ENCODE peak calls at places on chromosomes 4 and X, in four cellular contexts. S is BJ, A is kidney epithelial cell, F is SK-N-SH. Y is an unnamed sample. For H3K36me3, the result is how much of the 10 kb centered on the place peaks cover.

GRCh38 chr4:112253382-112254000 is 21.9 kb downstream of the AP1AR start:
- DNase-seq in S (no peak), A (no peak), F (no peak), Y (no peak)

GRCh38 chr4:150056569-150056968 is 21.7 kb upstream of the DCLK2 start:
- DNase-seq in S (no peak), A (no peak), F (no peak), Y (no peak)

GRCh38 chr4:26611879-26612278 is 28.0 kb downstream of the TBC1D19 start:
- DNase-seq in S (no peak), A (no peak), F (no peak), Y (no peak)

GRCh38 chr4:95296052-95296451 is 252.7 kb downstream of the UNC5C start:
- DNase-seq in S (no peak), A (no peak), F (no peak), Y (no peak)

GRCh38 chr4:147479817-147480216 is 1.1 kb upstream of the EDNRA start:
- DNase-seq in S (no peak), A (no peak), F (no peak), Y (no peak)

GRCh38 chr4:151238477-151238876 is 38.5 kb upstream of the PRSS48 start:
- DNase-seq in S (no peak), A (no peak), F (no peak), Y (no peak)

GRCh38 chrX:153926863-153927685 is 1.0 kb upstream of the ARHGAP4 start:
- DNase-seq in S (no peak), A (no peak), F (peak), Y (peak)

GRCh38 chr4:26766142-26766541 is 94.5 kb upstream of the STIM2 start:
- DNase-seq in S (no peak), A (no peak), F (no peak), Y (no peak)

GRCh38 chr4:10006236-10006603 is 15.1 kb downstream of the SLC2A9 start:
- DNase-seq in S (peak), A (peak), F (no peak), Y (no peak)

GRCh38 chr4:173252024-173252935 is 81.9 kb downstream of the HMGB2 start:
- DNase-seq in S (peak), A (peak), F (no peak), Y (no peak)

GRCh38 chrX:82816572-82816971 is 691.5 kb upstream of the POU3F4 start:
- DNase-seq in S (no peak), A (no peak), F (no peak), Y (no peak)

GRCh38 chrX:130994671-130995070 is 63.5 kb upstream of the ARHGAP36 start:
- DNase-seq in S (no peak), A (no peak), F (peak), Y (no peak)

GRCh38 chr4:56183344-56183959 is 203.8 kb downstream of the AASDH start:
- DNase-seq in S (no peak), A (no peak), F (no peak), Y (no peak)

GRCh38 chr4:137065306-137065705 is 467.0 kb downstream of the PCDH18 start:
- DNase-seq in S (no peak), A (peak), F (no peak), Y (no peak)

GRCh38 chr4:26441110-26441509 is 49.2 kb downstream of the CCKAR start:
- DNase-seq in S (no peak), A (peak), F (no peak), Y (no peak)

GRCh38 chrX:107678957-107679740 is 50.8 kb downstream of the PRPS1 start:
- DNase-seq in S (no peak), A (no peak), F (no peak), Y (peak)

GRCh38 chr4:71151054-71151453 is 157.6 kb downstream of the DCK start:
- DNase-seq in S (no peak), A (no peak), F (no peak), Y (no peak)

GRCh38 chr4:26780524-26780923 is 80.1 kb upstream of the STIM2 start:
- DNase-seq in S (no peak), A (no peak), F (no peak), Y (no peak)

GRCh38 chr4:186557486-186557885 is 2.1 kb upstream of the MTNR1A start:
- DNase-seq in S (peak), A (no peak), F (no peak), Y (no peak)

GRCh38 chr4:124177647-124178425 is 534.7 kb downstream of the ANKRD50 start:
- DNase-seq in S (no peak), A (peak), F (no peak), Y (no peak)

GRCh38 chr4:25144870-25145481 is 15.3 kb downstream of the SEPSECS start:
- DNase-seq in S (no peak), A (no peak), F (peak), Y (no peak)

GRCh38 chr4:102543030-102543505 is 41.9 kb downstream of the NFKB1 start:
- DNase-seq in S (no peak), A (no peak), F (no peak), Y (no peak)

GRCh38 chr4:13642163-13642562 is 14.6 kb upstream of the BOD1L1 start:
- DNase-seq in S (no peak), A (no peak), F (no peak), Y (no peak)

GRCh38 chrX:153667931-153668396 is 5.6 kb downstream of the PNCK start:
- DNase-seq in S (peak), A (peak), F (peak), Y (peak)

GRCh38 chrX:73944582-73944947 is 359.4 kb upstream of the ZCCHC13 start:
- DNase-seq in S (no peak), A (no peak), F (no peak), Y (no peak)

GRCh38 chr4:128979934-128980333 is 113.4 kb downstream of the SCLT1 start:
- DNase-seq in S (peak), A (peak), F (peak), Y (no peak)

GRCh38 chrX:86023806-86024205 is 23.6 kb downstream of the CHM start:
- DNase-seq in S (no peak), A (no peak), F (no peak), Y (no peak)

GRCh38 chr4:27048350-27049100 is 187.9 kb downstream of the STIM2 start:
- DNase-seq in S (no peak), A (no peak), F (peak), Y (no peak)

GRCh38 chr4:72365981-72366380 is 203.0 kb downstream of the ADAMTS3 start:
- DNase-seq in S (no peak), A (no peak), F (no peak), Y (no peak)
- H3K4me3 ChIP-seq in S (no peak), A (no peak), F (no peak), Y (no peak)

GRCh38 chr4:1975391-1975801 is 33.4 kb downstream of the NELFA start:
- DNase-seq in S (no peak), A (no peak), F (no peak), Y (peak)
- H3K36me3 ChIP-seq in S (under half), A (under half), F (under half), Y (under half)

GRCh38 chrX:57596109-57596870 is 4.5 kb downstream of the ZXDB start:
- DNase-seq in S (no peak), A (no peak), F (peak), Y (no peak)
- H3K4me3 ChIP-seq in S (no peak), A (no peak), F (peak), Y (no peak)

GRCh38 chr4:1745165-1745564 is 23.8 kb downstream of the TACC3 start:
- DNase-seq in S (no peak), A (no peak), F (no peak), Y (no peak)

GRCh38 chr4:1745697-1746096 is 24.4 kb downstream of the TACC3 start:
- DNase-seq in S (no peak), A (no peak), F (no peak), Y (no peak)

GRCh38 chr4:1743551-1743950 is 22.2 kb downstream of the TACC3 start:
- DNase-seq in S (no peak), A (no peak), F (no peak), Y (no peak)

GRCh38 chr4:1743975-1744374 is 22.7 kb downstream of the TACC3 start:
- DNase-seq in S (no peak), A (no peak), F (no peak), Y (no peak)

DNA sequence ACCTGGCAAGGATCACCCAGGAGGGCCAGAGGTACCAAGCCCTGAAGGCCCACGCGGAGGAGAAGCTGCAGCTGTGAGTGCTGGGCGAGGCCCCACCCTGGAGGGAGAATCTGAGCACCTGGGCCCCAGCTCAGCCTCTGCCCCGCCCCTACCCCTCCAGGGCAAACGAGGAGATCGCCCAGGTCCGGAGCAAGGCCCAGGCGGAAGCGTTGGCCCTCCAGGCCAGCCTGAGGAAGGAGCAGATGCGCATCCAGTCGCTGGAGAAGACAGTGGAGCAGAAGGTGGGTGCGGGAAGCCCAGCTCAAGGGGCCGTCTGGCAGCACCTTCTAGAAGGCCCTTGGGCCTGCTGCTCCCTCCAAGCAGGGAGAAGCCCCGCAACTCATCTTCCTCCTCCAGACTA is 23.2 kb downstream of the TACC3 start:
- DNase-seq in S (no peak), A (no peak), F (no peak), Y (no peak)
- H3K36me3 ChIP-seq in S (under half), A (under half), F (under half), Y (half or more)

GRCh38 chrX:136764206-136764605 is 16.5 kb downstream of the ARHGEF6 start:
- DNase-seq in S (no peak), A (no peak), F (no peak), Y (no peak)

GRCh38 chrX:136768469-136769084 is 12.2 kb downstream of the ARHGEF6 start:
- DNase-seq in S (peak), A (no peak), F (peak), Y (peak)

GRCh38 chrX:136766785-136767103 is 14.0 kb downstream of the ARHGEF6 start:
- DNase-seq in S (no peak), A (no peak), F (no peak), Y (no peak)

GRCh38 chrX:136767104-136767941 is 13.4 kb downstream of the ARHGEF6 start:
- DNase-seq in S (no peak), A (no peak), F (peak), Y (peak)

DNA sequence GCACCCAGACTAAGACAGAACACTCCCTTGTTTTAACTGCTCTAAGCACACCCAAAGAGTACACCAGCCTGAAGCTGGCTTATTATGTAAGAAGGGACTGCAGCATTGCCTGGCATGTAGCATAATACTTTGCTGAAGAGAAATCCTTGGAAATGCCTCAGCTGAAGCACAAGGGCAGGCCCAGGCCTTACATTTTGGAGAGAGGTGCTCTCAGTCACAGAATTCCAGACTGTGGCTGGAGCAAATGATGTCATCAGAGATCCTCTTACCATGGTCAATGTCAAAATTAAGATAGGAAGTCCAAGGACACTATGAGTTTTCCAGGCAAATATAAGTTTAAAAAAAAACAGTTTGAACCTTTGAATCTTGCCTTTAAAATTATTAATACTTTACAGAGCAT is 14.8 kb downstream of the ARHGEF6 start:
- DNase-seq in S (no peak), A (no peak), F (no peak), Y (no peak)
- H3K4me3 ChIP-seq in S (no peak), A (no peak), F (no peak), Y (no peak)

GRCh38 chrX:146614693-146615524 is 194.7 kb upstream of the CXorf51B start:
- DNase-seq in S (no peak), A (no peak), F (no peak), Y (no peak)
- H3K36me3 ChIP-seq in S (under half), A (under half), F (under half), Y (under half)

GRCh38 chr4:31005037-31005436 is 284.9 kb downstream of the PCDH7 start:
- DNase-seq in S (no peak), A (no peak), F (no peak), Y (no peak)
- H3K4me3 ChIP-seq in S (no peak), A (no peak), F (no peak), Y (no peak)